ENCODE peak calls at places on chromosomes 1 and 21, in seven cellular contexts. One of them, this sample, is unnamed. For H3K4me1, the result is how much of the 10 kb centered on the place peaks cover.

GRCh38 chr1:176989023-176989422 is 175.5 kb downstream of the ASTN1 start:
- DNase-seq in heart right ventricle: no peak
- DNase-seq in IMR-90: no peak
- DNase-seq in CD4-positive, CD25-positive, alpha-beta regulatory T cell: no peak
- DNase-seq in fibroblast of lung: peak
- DNase-seq in left ventricle myocardium inferior: no peak
- DNase-seq in thoracic aorta: no peak
- DNase-seq in this sample: no peak

GRCh38 chr1:35220976-35221375 is 28.0 kb upstream of the SFPQ start:
- DNase-seq in IMR-90: no peak
- DNase-seq in heart right ventricle: no peak
- DNase-seq in thoracic aorta: no peak
- DNase-seq in fibroblast of lung: peak
- DNase-seq in CD4-positive, CD25-positive, alpha-beta regulatory T cell: no peak
- DNase-seq in left ventricle myocardium inferior: no peak
- DNase-seq in this sample: no peak

GRCh38 chr1:233279971-233280370 is 15.6 kb downstream of the PCNX2 start:
- DNase-seq in CD4-positive, CD25-positive, alpha-beta regulatory T cell: no peak
- DNase-seq in fibroblast of lung: no peak
- DNase-seq in thoracic aorta: no peak
- DNase-seq in left ventricle myocardium inferior: no peak
- DNase-seq in IMR-90: no peak
- DNase-seq in heart right ventricle: no peak
- DNase-seq in this sample: no peak

GRCh38 chr1:44733365-44733764 is 2.4 kb upstream of the RNU5D-1 start:
- DNase-seq in heart right ventricle: no peak
- DNase-seq in fibroblast of lung: peak
- DNase-seq in IMR-90: peak
- DNase-seq in thoracic aorta: no peak
- DNase-seq in left ventricle myocardium inferior: no peak
- DNase-seq in CD4-positive, CD25-positive, alpha-beta regulatory T cell: no peak
- DNase-seq in this sample: no peak

GRCh38 chr1:206801467-206801866 is 29.2 kb upstream of the IL10 start:
- DNase-seq in CD4-positive, CD25-positive, alpha-beta regulatory T cell: no peak
- DNase-seq in thoracic aorta: no peak
- DNase-seq in left ventricle myocardium inferior: no peak
- DNase-seq in IMR-90: no peak
- DNase-seq in fibroblast of lung: no peak
- DNase-seq in heart right ventricle: no peak
- DNase-seq in this sample: no peak

GRCh38 chr21:17679002-17679600 is 66.4 kb upstream of the BTG3 start:
- DNase-seq in heart right ventricle: no peak
- DNase-seq in fibroblast of lung: peak
- DNase-seq in CD4-positive, CD25-positive, alpha-beta regulatory T cell: peak
- DNase-seq in thoracic aorta: no peak
- DNase-seq in IMR-90: peak
- DNase-seq in left ventricle myocardium inferior: no peak
- DNase-seq in this sample: no peak

GRCh38 chr1:223702735-223703667 is 9.3 kb upstream of the CAPN2 start:
- DNase-seq in CD4-positive, CD25-positive, alpha-beta regulatory T cell: no peak
- DNase-seq in fibroblast of lung: peak
- DNase-seq in thoracic aorta: no peak
- DNase-seq in IMR-90: peak
- DNase-seq in heart right ventricle: no peak
- DNase-seq in left ventricle myocardium inferior: no peak
- DNase-seq in this sample: no peak

GRCh38 chr1:11707621-11708276 is 16.2 kb downstream of the DRAXIN start:
- DNase-seq in fibroblast of lung: no peak
- DNase-seq in IMR-90: no peak
- DNase-seq in left ventricle myocardium inferior: peak
- DNase-seq in heart right ventricle: peak
- DNase-seq in CD4-positive, CD25-positive, alpha-beta regulatory T cell: no peak
- DNase-seq in thoracic aorta: no peak
- DNase-seq in this sample: no peak

GRCh38 chr1:156592910-156593732 is 1.5 kb downstream of the NAXE start:
- DNase-seq in thoracic aorta: no peak
- DNase-seq in fibroblast of lung: peak
- DNase-seq in CD4-positive, CD25-positive, alpha-beta regulatory T cell: no peak
- DNase-seq in left ventricle myocardium inferior: no peak
- DNase-seq in IMR-90: no peak
- DNase-seq in heart right ventricle: no peak
- DNase-seq in this sample: no peak

GRCh38 chr1:156591432-156592157 is at the start of gene NAXE:
- DNase-seq in CD4-positive, CD25-positive, alpha-beta regulatory T cell: peak
- DNase-seq in heart right ventricle: peak
- DNase-seq in thoracic aorta: no peak
- DNase-seq in left ventricle myocardium inferior: peak
- DNase-seq in IMR-90: peak
- DNase-seq in fibroblast of lung: peak
- DNase-seq in this sample: peak

GRCh38 chr1:156590326-156591180 is 1.0 kb upstream of the NAXE start:
- DNase-seq in IMR-90: no peak
- DNase-seq in fibroblast of lung: no peak
- DNase-seq in thoracic aorta: no peak
- DNase-seq in heart right ventricle: no peak
- DNase-seq in left ventricle myocardium inferior: no peak
- DNase-seq in CD4-positive, CD25-positive, alpha-beta regulatory T cell: no peak
- DNase-seq in this sample: no peak

GRCh38 chr1:156591181-156591431 is 470 bp upstream of the NAXE start:
- DNase-seq in left ventricle myocardium inferior: no peak
- DNase-seq in fibroblast of lung: no peak
- DNase-seq in thoracic aorta: no peak
- DNase-seq in IMR-90: no peak
- DNase-seq in CD4-positive, CD25-positive, alpha-beta regulatory T cell: no peak
- DNase-seq in heart right ventricle: no peak
- DNase-seq in this sample: no peak

GRCh38 chr1:156592158-156592909 is 758 bp downstream of the NAXE start:
- DNase-seq in fibroblast of lung: peak
- DNase-seq in thoracic aorta: no peak
- DNase-seq in CD4-positive, CD25-positive, alpha-beta regulatory T cell: no peak
- DNase-seq in heart right ventricle: no peak
- DNase-seq in left ventricle myocardium inferior: no peak
- DNase-seq in IMR-90: no peak
- DNase-seq in this sample: no peak
- H3K4me1 ChIP-seq in fibroblast of lung: under half
- H3K4me1 ChIP-seq in thoracic aorta: under half
- H3K4me1 ChIP-seq in CD4-positive, CD25-positive, alpha-beta regulatory T cell: under half
- H3K4me1 ChIP-seq in heart right ventricle: under half
- H3K4me1 ChIP-seq in left ventricle myocardium inferior: under half
- H3K4me1 ChIP-seq in IMR-90: under half
- H3K4me1 ChIP-seq in this sample: under half

GRCh38 chr1:87362063-87362833 is 33.6 kb downstream of the LMO4 start:
- DNase-seq in fibroblast of lung: no peak
- DNase-seq in CD4-positive, CD25-positive, alpha-beta regulatory T cell: no peak
- DNase-seq in heart right ventricle: no peak
- DNase-seq in IMR-90: no peak
- DNase-seq in left ventricle myocardium inferior: no peak
- DNase-seq in thoracic aorta: no peak
- DNase-seq in this sample: no peak
- H3K27ac ChIP-seq in fibroblast of lung: no peak
- H3K27ac ChIP-seq in CD4-positive, CD25-positive, alpha-beta regulatory T cell: no peak
- H3K27ac ChIP-seq in heart right ventricle: no peak
- H3K27ac ChIP-seq in IMR-90: no peak
- H3K27ac ChIP-seq in left ventricle myocardium inferior: no peak
- H3K27ac ChIP-seq in thoracic aorta: no peak
- H3K27ac ChIP-seq in this sample: no peak

DNA sequence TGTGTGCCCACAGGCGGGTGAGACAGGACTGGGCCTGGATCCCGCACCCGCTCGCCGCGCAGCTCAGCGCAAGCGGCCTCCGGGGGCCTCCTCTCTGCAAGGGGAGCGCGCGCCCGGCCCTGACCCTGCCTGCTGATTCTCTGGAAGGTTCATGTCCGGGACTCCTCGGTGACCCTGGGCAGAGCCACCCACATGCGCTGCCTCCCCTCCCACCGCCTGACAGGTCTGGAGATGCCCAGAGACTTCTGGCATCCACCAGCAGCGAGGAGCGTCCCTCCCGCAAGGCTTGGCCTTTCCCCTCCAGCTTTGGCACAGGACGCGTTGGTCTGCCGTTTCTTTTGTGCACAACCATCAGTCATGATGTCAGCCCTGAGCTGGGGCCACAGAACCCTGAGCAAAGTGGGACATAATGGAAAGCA is 42.0 kb upstream of the COL6A2 start:
- DNase-seq in heart right ventricle: no peak
- DNase-seq in CD4-positive, CD25-positive, alpha-beta regulatory T cell: no peak
- DNase-seq in IMR-90: peak
- DNase-seq in thoracic aorta: no peak
- DNase-seq in left ventricle myocardium inferior: no peak
- DNase-seq in fibroblast of lung: peak
- DNase-seq in this sample: no peak
- H3K4me3 ChIP-seq in heart right ventricle: peak
- H3K4me3 ChIP-seq in CD4-positive, CD25-positive, alpha-beta regulatory T cell: no peak
- H3K4me3 ChIP-seq in IMR-90: no peak
- H3K4me3 ChIP-seq in thoracic aorta: peak
- H3K4me3 ChIP-seq in left ventricle myocardium inferior: peak
- H3K4me3 ChIP-seq in fibroblast of lung: no peak
- H3K4me3 ChIP-seq in this sample: no peak

GRCh38 chr1:2451744-2452582 is 24.1 kb upstream of the PLCH2 start:
- DNase-seq in CD4-positive, CD25-positive, alpha-beta regulatory T cell: no peak
- DNase-seq in thoracic aorta: no peak
- DNase-seq in left ventricle myocardium inferior: no peak
- DNase-seq in fibroblast of lung: peak
- DNase-seq in heart right ventricle: no peak
- DNase-seq in IMR-90: peak
- DNase-seq in this sample: no peak
- H3K4me1 ChIP-seq in CD4-positive, CD25-positive, alpha-beta regulatory T cell: under half
- H3K4me1 ChIP-seq in thoracic aorta: under half
- H3K4me1 ChIP-seq in left ventricle myocardium inferior: under half
- H3K4me1 ChIP-seq in fibroblast of lung: under half
- H3K4me1 ChIP-seq in heart right ventricle: under half
- H3K4me1 ChIP-seq in IMR-90: under half
- H3K4me1 ChIP-seq in this sample: under half

GRCh38 chr1:38006008-38006828 is 904 bp upstream of the FHL3 start:
- DNase-seq in IMR-90: no peak
- DNase-seq in heart right ventricle: peak
- DNase-seq in left ventricle myocardium inferior: peak
- DNase-seq in CD4-positive, CD25-positive, alpha-beta regulatory T cell: no peak
- DNase-seq in thoracic aorta: no peak
- DNase-seq in fibroblast of lung: no peak
- DNase-seq in this sample: no peak

GRCh38 chr1:38004284-38005101 is 821 bp downstream of the FHL3 start:
- DNase-seq in CD4-positive, CD25-positive, alpha-beta regulatory T cell: no peak
- DNase-seq in heart right ventricle: no peak
- DNase-seq in IMR-90: no peak
- DNase-seq in thoracic aorta: no peak
- DNase-seq in left ventricle myocardium inferior: no peak
- DNase-seq in fibroblast of lung: no peak
- DNase-seq in this sample: no peak

GRCh38 chr1:38003261-38004250 is 1.8 kb downstream of the FHL3 start:
- DNase-seq in thoracic aorta: no peak
- DNase-seq in heart right ventricle: no peak
- DNase-seq in fibroblast of lung: peak
- DNase-seq in IMR-90: peak
- DNase-seq in CD4-positive, CD25-positive, alpha-beta regulatory T cell: no peak
- DNase-seq in left ventricle myocardium inferior: no peak
- DNase-seq in this sample: no peak

GRCh38 chr1:38009088-38009840 is 3.3 kb upstream of the UTP11 start:
- DNase-seq in fibroblast of lung: peak
- DNase-seq in thoracic aorta: no peak
- DNase-seq in IMR-90: peak
- DNase-seq in heart right ventricle: no peak
- DNase-seq in left ventricle myocardium inferior: no peak
- DNase-seq in CD4-positive, CD25-positive, alpha-beta regulatory T cell: no peak
- DNase-seq in this sample: no peak

GRCh38 chr1:38005195-38006007 is at the start of gene FHL3:
- DNase-seq in IMR-90: peak
- DNase-seq in heart right ventricle: peak
- DNase-seq in fibroblast of lung: peak
- DNase-seq in left ventricle myocardium inferior: peak
- DNase-seq in thoracic aorta: no peak
- DNase-seq in CD4-positive, CD25-positive, alpha-beta regulatory T cell: peak
- DNase-seq in this sample: peak
- H3K27ac ChIP-seq in IMR-90: peak
- H3K27ac ChIP-seq in heart right ventricle: peak
- H3K27ac ChIP-seq in fibroblast of lung: peak
- H3K27ac ChIP-seq in left ventricle myocardium inferior: peak
- H3K27ac ChIP-seq in thoracic aorta: peak
- H3K27ac ChIP-seq in CD4-positive, CD25-positive, alpha-beta regulatory T cell: peak
- H3K27ac ChIP-seq in this sample: peak

DNA sequence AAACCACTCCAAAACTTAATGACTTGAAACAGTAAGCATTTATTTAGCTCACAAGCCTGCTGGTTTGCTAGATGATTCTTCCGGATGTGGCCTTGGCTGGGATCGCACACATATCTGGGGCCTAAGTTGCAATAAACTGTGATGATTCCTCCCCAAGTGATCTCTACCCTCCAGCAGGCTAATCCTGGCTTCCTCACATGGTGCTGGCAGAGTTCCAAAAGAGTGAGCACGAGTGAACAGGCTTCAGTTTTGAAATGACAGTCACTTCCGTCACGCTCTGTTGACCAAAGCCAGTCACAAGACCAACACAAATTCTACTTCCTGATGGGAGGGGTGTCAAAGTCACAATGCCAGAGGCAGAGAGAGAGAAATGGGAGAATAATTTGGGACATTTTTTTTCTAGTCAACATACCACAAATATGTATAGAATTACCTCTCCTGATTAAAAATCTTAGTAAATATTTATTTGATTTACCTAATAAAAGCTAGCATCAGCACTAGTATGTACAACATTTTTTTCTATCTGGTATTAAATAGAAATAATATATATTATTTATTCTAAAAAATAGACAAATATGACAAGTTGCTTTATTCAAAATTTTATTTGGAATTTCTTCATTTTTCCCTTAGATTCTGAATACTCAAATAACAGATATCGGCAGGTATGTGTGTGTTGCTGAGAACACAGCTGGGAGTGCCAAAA is 292.7 kb downstream of the TPR start:
- DNase-seq in CD4-positive, CD25-positive, alpha-beta regulatory T cell: no peak
- DNase-seq in IMR-90: peak
- DNase-seq in heart right ventricle: peak
- DNase-seq in left ventricle myocardium inferior: peak
- DNase-seq in fibroblast of lung: peak
- DNase-seq in thoracic aorta: peak
- DNase-seq in this sample: no peak
- H3K4me3 ChIP-seq in CD4-positive, CD25-positive, alpha-beta regulatory T cell: no peak
- H3K4me3 ChIP-seq in IMR-90: no peak
- H3K4me3 ChIP-seq in heart right ventricle: no peak
- H3K4me3 ChIP-seq in left ventricle myocardium inferior: no peak
- H3K4me3 ChIP-seq in fibroblast of lung: no peak
- H3K4me3 ChIP-seq in thoracic aorta: no peak
- H3K4me3 ChIP-seq in this sample: no peak

DNA sequence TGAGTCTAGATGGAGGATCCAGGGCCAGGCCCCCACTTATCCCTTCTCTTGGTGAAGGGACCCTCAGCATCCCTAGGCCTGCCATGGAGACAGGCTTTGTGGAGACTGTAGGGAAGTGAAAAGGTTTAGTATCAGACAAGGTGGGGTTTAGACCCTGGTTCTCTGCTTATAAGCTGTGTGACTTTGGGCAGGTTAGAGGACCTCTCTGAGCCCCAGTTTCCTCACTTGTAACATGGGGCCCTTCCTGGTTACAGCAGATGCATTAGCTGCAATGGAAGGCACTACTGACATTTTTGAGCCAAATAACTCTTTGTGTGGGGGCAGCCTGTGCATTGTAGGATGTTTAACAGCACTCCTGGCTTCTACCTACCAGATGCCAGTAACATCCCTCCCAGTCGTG is 22.7 kb downstream of the PADI2 start:
- DNase-seq in IMR-90: no peak
- DNase-seq in thoracic aorta: no peak
- DNase-seq in fibroblast of lung: no peak
- DNase-seq in CD4-positive, CD25-positive, alpha-beta regulatory T cell: no peak
- DNase-seq in left ventricle myocardium inferior: no peak
- DNase-seq in heart right ventricle: no peak
- DNase-seq in this sample: no peak
- H3K4me1 ChIP-seq in IMR-90: under half
- H3K4me1 ChIP-seq in thoracic aorta: under half
- H3K4me1 ChIP-seq in fibroblast of lung: under half
- H3K4me1 ChIP-seq in CD4-positive, CD25-positive, alpha-beta regulatory T cell: under half
- H3K4me1 ChIP-seq in left ventricle myocardium inferior: under half
- H3K4me1 ChIP-seq in heart right ventricle: under half
- H3K4me1 ChIP-seq in this sample: under half

GRCh38 chr1:58619286-58620054 is 42.4 kb upstream of the TACSTD2 start:
- DNase-seq in IMR-90: no peak
- DNase-seq in left ventricle myocardium inferior: no peak
- DNase-seq in fibroblast of lung: no peak
- DNase-seq in heart right ventricle: no peak
- DNase-seq in thoracic aorta: no peak
- DNase-seq in CD4-positive, CD25-positive, alpha-beta regulatory T cell: no peak
- DNase-seq in this sample: no peak
- H3K27ac ChIP-seq in IMR-90: no peak
- H3K27ac ChIP-seq in left ventricle myocardium inferior: no peak
- H3K27ac ChIP-seq in fibroblast of lung: no peak
- H3K27ac ChIP-seq in heart right ventricle: no peak
- H3K27ac ChIP-seq in thoracic aorta: peak
- H3K27ac ChIP-seq in CD4-positive, CD25-positive, alpha-beta regulatory T cell: no peak
- H3K27ac ChIP-seq in this sample: no peak

This sample was measured in CD8-positive, alpha-beta memory T cell.